ENCODE peak calls at places on chromosome 15, in five cellular contexts. One of them, this sample, is unnamed.

GRCh38 chr15:89112341-89112971 is 24.2 kb downstream of the ABHD2 start:
- DNase-seq in activated T-helper 1 cell treated with anti-CD3 and anti-CD28 coated beads, Interleukin-12 subunit alpha, Interleukin-12 subunit beta, Interleukin-2, Interleukin-4 antibody, amounts not matched to agents 30 ng/mL and 10 ng/mL and 1 ng/mL, durations not matched to agents 14 hours and 24 hours and 36 hours: no peak
- DNase-seq in mucosa of gallbladder: peak
- DNase-seq in transverse colon: peak
- DNase-seq in CD8-positive, alpha-beta T cell: no peak
- DNase-seq in this sample: no peak

GRCh38 chr15:76073554-76073953 is 13.8 kb downstream of the TMEM266 start:
- DNase-seq in transverse colon: no peak
- DNase-seq in CD8-positive, alpha-beta T cell: no peak
- DNase-seq in mucosa of gallbladder: no peak
- DNase-seq in activated T-helper 1 cell treated with anti-CD3 and anti-CD28 coated beads, Interleukin-12 subunit alpha, Interleukin-12 subunit beta, Interleukin-2, Interleukin-4 antibody, amounts not matched to agents 30 ng/mL and 10 ng/mL and 1 ng/mL, durations not matched to agents 14 hours and 24 hours and 36 hours: no peak
- DNase-seq in this sample: no peak

GRCh38 chr15:34847598-34847997 is 52.2 kb upstream of the ACTC1 start:
- DNase-seq in activated T-helper 1 cell treated with anti-CD3 and anti-CD28 coated beads, Interleukin-12 subunit alpha, Interleukin-12 subunit beta, Interleukin-2, Interleukin-4 antibody, amounts not matched to agents 30 ng/mL and 10 ng/mL and 1 ng/mL, durations not matched to agents 14 hours and 24 hours and 36 hours: no peak
- DNase-seq in CD8-positive, alpha-beta T cell: no peak
- DNase-seq in transverse colon: no peak
- DNase-seq in mucosa of gallbladder: no peak
- DNase-seq in this sample: no peak

GRCh38 chr15:57731543-57732103 is 25.1 kb downstream of the POLR2M start:
- DNase-seq in transverse colon: no peak
- DNase-seq in activated T-helper 1 cell treated with anti-CD3 and anti-CD28 coated beads, Interleukin-12 subunit alpha, Interleukin-12 subunit beta, Interleukin-2, Interleukin-4 antibody, amounts not matched to agents 30 ng/mL and 10 ng/mL and 1 ng/mL, durations not matched to agents 14 hours and 24 hours and 36 hours: no peak
- DNase-seq in mucosa of gallbladder: no peak
- DNase-seq in CD8-positive, alpha-beta T cell: no peak
- DNase-seq in this sample: no peak

GRCh38 chr15:63576441-63576840 is 20.7 kb upstream of the FBXL22 start:
- DNase-seq in activated T-helper 1 cell treated with anti-CD3 and anti-CD28 coated beads, Interleukin-12 subunit alpha, Interleukin-12 subunit beta, Interleukin-2, Interleukin-4 antibody, amounts not matched to agents 30 ng/mL and 10 ng/mL and 1 ng/mL, durations not matched to agents 14 hours and 24 hours and 36 hours: no peak
- DNase-seq in transverse colon: no peak
- DNase-seq in CD8-positive, alpha-beta T cell: no peak
- DNase-seq in mucosa of gallbladder: no peak
- DNase-seq in this sample: no peak

GRCh38 chr15:59191855-59192237 is 14.8 kb upstream of the LDHAL6B start:
- DNase-seq in activated T-helper 1 cell treated with anti-CD3 and anti-CD28 coated beads, Interleukin-12 subunit alpha, Interleukin-12 subunit beta, Interleukin-2, Interleukin-4 antibody, amounts not matched to agents 30 ng/mL and 10 ng/mL and 1 ng/mL, durations not matched to agents 14 hours and 24 hours and 36 hours: no peak
- DNase-seq in CD8-positive, alpha-beta T cell: no peak
- DNase-seq in transverse colon: no peak
- DNase-seq in mucosa of gallbladder: no peak
- DNase-seq in this sample: no peak

GRCh38 chr15:99619712-99620111 is 53.9 kb downstream of the MEF2A start:
- DNase-seq in CD8-positive, alpha-beta T cell: no peak
- DNase-seq in activated T-helper 1 cell treated with anti-CD3 and anti-CD28 coated beads, Interleukin-12 subunit alpha, Interleukin-12 subunit beta, Interleukin-2, Interleukin-4 antibody, amounts not matched to agents 30 ng/mL and 10 ng/mL and 1 ng/mL, durations not matched to agents 14 hours and 24 hours and 36 hours: no peak
- DNase-seq in mucosa of gallbladder: no peak
- DNase-seq in transverse colon: no peak
- DNase-seq in this sample: no peak

GRCh38 chr15:88613074-88613944 is 7.8 kb upstream of the AEN start:
- DNase-seq in transverse colon: no peak
- DNase-seq in mucosa of gallbladder: no peak
- DNase-seq in activated T-helper 1 cell treated with anti-CD3 and anti-CD28 coated beads, Interleukin-12 subunit alpha, Interleukin-12 subunit beta, Interleukin-2, Interleukin-4 antibody, amounts not matched to agents 30 ng/mL and 10 ng/mL and 1 ng/mL, durations not matched to agents 14 hours and 24 hours and 36 hours: no peak
- DNase-seq in CD8-positive, alpha-beta T cell: no peak
- DNase-seq in this sample: no peak

GRCh38 chr15:65525622-65526021 is 4.6 kb upstream of the HACD3 start:
- DNase-seq in transverse colon: peak
- DNase-seq in CD8-positive, alpha-beta T cell: no peak
- DNase-seq in mucosa of gallbladder: no peak
- DNase-seq in activated T-helper 1 cell treated with anti-CD3 and anti-CD28 coated beads, Interleukin-12 subunit alpha, Interleukin-12 subunit beta, Interleukin-2, Interleukin-4 antibody, amounts not matched to agents 30 ng/mL and 10 ng/mL and 1 ng/mL, durations not matched to agents 14 hours and 24 hours and 36 hours: no peak
- DNase-seq in this sample: no peak

GRCh38 chr15:90388462-90389182 is 580 bp downstream of the IQGAP1 start:
- DNase-seq in mucosa of gallbladder: peak
- DNase-seq in activated T-helper 1 cell treated with anti-CD3 and anti-CD28 coated beads, Interleukin-12 subunit alpha, Interleukin-12 subunit beta, Interleukin-2, Interleukin-4 antibody, amounts not matched to agents 30 ng/mL and 10 ng/mL and 1 ng/mL, durations not matched to agents 14 hours and 24 hours and 36 hours: peak
- DNase-seq in CD8-positive, alpha-beta T cell: peak
- DNase-seq in transverse colon: peak
- DNase-seq in this sample: peak

GRCh38 chr15:73331501-73331900 is 37.3 kb downstream of the HCN4 start:
- DNase-seq in CD8-positive, alpha-beta T cell: no peak
- DNase-seq in mucosa of gallbladder: no peak
- DNase-seq in transverse colon: no peak
- DNase-seq in activated T-helper 1 cell treated with anti-CD3 and anti-CD28 coated beads, Interleukin-12 subunit alpha, Interleukin-12 subunit beta, Interleukin-2, Interleukin-4 antibody, amounts not matched to agents 30 ng/mL and 10 ng/mL and 1 ng/mL, durations not matched to agents 14 hours and 24 hours and 36 hours: no peak
- DNase-seq in this sample: no peak

GRCh38 chr15:100778831-100779288 is 100.8 kb upstream of the ALDH1A3 start:
- DNase-seq in activated T-helper 1 cell treated with anti-CD3 and anti-CD28 coated beads, Interleukin-12 subunit alpha, Interleukin-12 subunit beta, Interleukin-2, Interleukin-4 antibody, amounts not matched to agents 30 ng/mL and 10 ng/mL and 1 ng/mL, durations not matched to agents 14 hours and 24 hours and 36 hours: no peak
- DNase-seq in mucosa of gallbladder: peak
- DNase-seq in transverse colon: no peak
- DNase-seq in CD8-positive, alpha-beta T cell: no peak
- DNase-seq in this sample: no peak